ENCODE peak calls at places on chromosomes 5 and 9, in four cellular contexts. One of them, this sample, is unnamed.

GRCh38 chr9:127741831-127742434 is 6.8 kb upstream of the TOR2A start:
- DNase-seq in dorsolateral prefrontal cortex: peak; percentile 79
- DNase-seq in GM10248: no peak
- DNase-seq in type B pancreatic cell: no peak
- DNase-seq in this sample: no peak

GRCh38 chr9:68844623-68845612 is 139.9 kb downstream of the PIP5K1B start:
- DNase-seq in dorsolateral prefrontal cortex: peak; percentile 74
- DNase-seq in GM10248: peak; percentile 43
- DNase-seq in type B pancreatic cell: no peak
- DNase-seq in this sample: no peak

GRCh38 chr9:6673326-6674025 is 27.9 kb upstream of the GLDC start:
- DNase-seq in dorsolateral prefrontal cortex: no peak
- DNase-seq in type B pancreatic cell: no peak
- DNase-seq in GM10248: no peak
- DNase-seq in this sample: no peak

GRCh38 chr9:265209-265900 is 50.7 kb downstream of the DOCK8 start:
- DNase-seq in GM10248: no peak
- DNase-seq in dorsolateral prefrontal cortex: no peak
- DNase-seq in type B pancreatic cell: no peak
- DNase-seq in this sample: no peak

GRCh38 chr9:110464321-110464720 is 115.2 kb downstream of the SVEP1 start:
- DNase-seq in GM10248: no peak
- DNase-seq in type B pancreatic cell: no peak
- DNase-seq in dorsolateral prefrontal cortex: no peak
- DNase-seq in this sample: no peak

GRCh38 chr5:78050888-78051287 is 243.6 kb downstream of the AP3B1 start:
- DNase-seq in GM10248: no peak
- DNase-seq in type B pancreatic cell: no peak
- DNase-seq in dorsolateral prefrontal cortex: no peak
- DNase-seq in this sample: no peak

GRCh38 chr9:125586173-125586512 is 120.9 kb downstream of the MAPKAP1 start:
- DNase-seq in dorsolateral prefrontal cortex: no peak
- DNase-seq in type B pancreatic cell: no peak
- DNase-seq in GM10248: no peak
- DNase-seq in this sample: no peak

GRCh38 chr5:175542232-175542965 is 64.0 kb downstream of the SFXN1 start:
- DNase-seq in dorsolateral prefrontal cortex: no peak
- DNase-seq in type B pancreatic cell: no peak
- DNase-seq in GM10248: no peak
- DNase-seq in this sample: no peak

GRCh38 chr5:1782385-1783213 is 17.0 kb downstream of the MRPL36 start:
- DNase-seq in type B pancreatic cell: no peak
- DNase-seq in GM10248: no peak
- DNase-seq in dorsolateral prefrontal cortex: no peak
- DNase-seq in this sample: no peak

GRCh38 chr9:35960029-35960655 is 2.2 kb upstream of the OR2S2 start:
- DNase-seq in type B pancreatic cell: no peak
- DNase-seq in dorsolateral prefrontal cortex: peak; percentile 62
- DNase-seq in GM10248: no peak
- DNase-seq in this sample: no peak

GRCh38 chr9:114409103-114409780 is 21.5 kb upstream of the AKNA start:
- DNase-seq in dorsolateral prefrontal cortex: no peak
- DNase-seq in type B pancreatic cell: no peak
- DNase-seq in GM10248: no peak
- DNase-seq in this sample: no peak

GRCh38 chr5:55110156-55110680 is 7.8 kb downstream of the GZMA start:
- DNase-seq in dorsolateral prefrontal cortex: no peak
- DNase-seq in type B pancreatic cell: no peak
- DNase-seq in GM10248: no peak
- DNase-seq in this sample: no peak

GRCh38 chr5:35302544-35302943 is 72.3 kb upstream of the PRLR start:
- DNase-seq in type B pancreatic cell: no peak
- DNase-seq in dorsolateral prefrontal cortex: no peak
- DNase-seq in GM10248: peak; percentile 33
- DNase-seq in this sample: no peak

GRCh38 chr9:133171161-133171955 is 7.6 kb upstream of the GBGT1 start:
- DNase-seq in type B pancreatic cell: no peak
- DNase-seq in GM10248: peak; percentile 19
- DNase-seq in dorsolateral prefrontal cortex: no peak
- DNase-seq in this sample: no peak

GRCh38 chr5:39584921-39585320 is 160.1 kb upstream of the DAB2 start:
- DNase-seq in GM10248: no peak
- DNase-seq in dorsolateral prefrontal cortex: no peak
- DNase-seq in type B pancreatic cell: no peak
- DNase-seq in this sample: no peak

GRCh38 chr5:393846-394275 is 49.1 kb upstream of the EXOC3 start:
- DNase-seq in type B pancreatic cell: peak; percentile 57
- DNase-seq in GM10248: no peak
- DNase-seq in dorsolateral prefrontal cortex: no peak
- DNase-seq in this sample: peak; percentile 70

GRCh38 chr9:120152295-120152694 is 427.7 kb downstream of the CDK5RAP2 start:
- DNase-seq in GM10248: no peak
- DNase-seq in type B pancreatic cell: no peak
- DNase-seq in dorsolateral prefrontal cortex: no peak
- DNase-seq in this sample: no peak

GRCh38 chr9:8394341-8394740 is 594.8 kb upstream of the DMAC1 start:
- DNase-seq in type B pancreatic cell: no peak
- DNase-seq in dorsolateral prefrontal cortex: no peak
- DNase-seq in GM10248: no peak
- DNase-seq in this sample: no peak

GRCh38 chr9:16611969-16612368 is 258.5 kb downstream of the BNC2 start:
- DNase-seq in type B pancreatic cell: no peak
- DNase-seq in dorsolateral prefrontal cortex: no peak
- DNase-seq in GM10248: no peak
- DNase-seq in this sample: no peak

GRCh38 chr5:61659221-61659696 is 327.2 kb downstream of the ZSWIM6 start:
- DNase-seq in dorsolateral prefrontal cortex: no peak
- DNase-seq in GM10248: no peak
- DNase-seq in type B pancreatic cell: no peak
- DNase-seq in this sample: no peak

GRCh38 chr5:178291969-178292825 is 59.6 kb upstream of the PHYKPL start:
- DNase-seq in type B pancreatic cell: no peak
- DNase-seq in dorsolateral prefrontal cortex: no peak
- DNase-seq in GM10248: no peak
- DNase-seq in this sample: no peak

GRCh38 chr5:109619024-109619460 is 70.7 kb upstream of the MAN2A1 start:
- DNase-seq in dorsolateral prefrontal cortex: no peak
- DNase-seq in GM10248: no peak
- DNase-seq in type B pancreatic cell: no peak
- DNase-seq in this sample: no peak

GRCh38 chr9:3296536-3296935 is 229.3 kb downstream of the RFX3 start:
- DNase-seq in GM10248: no peak
- DNase-seq in dorsolateral prefrontal cortex: no peak
- DNase-seq in type B pancreatic cell: no peak
- DNase-seq in this sample: no peak

GRCh38 chr5:153713913-153714312 is 223.4 kb downstream of the GRIA1 start:
- DNase-seq in type B pancreatic cell: no peak
- DNase-seq in GM10248: no peak
- DNase-seq in dorsolateral prefrontal cortex: no peak
- DNase-seq in this sample: no peak

GRCh38 chr9:2613730-2614271 is 7.8 kb upstream of the VLDLR start:
- DNase-seq in type B pancreatic cell: no peak
- DNase-seq in dorsolateral prefrontal cortex: no peak
- DNase-seq in GM10248: no peak
- DNase-seq in this sample: no peak

GRCh38 chr9:9117866-9118265 is 1318.3 kb upstream of the DMAC1 start:
- DNase-seq in dorsolateral prefrontal cortex: no peak
- DNase-seq in type B pancreatic cell: no peak
- DNase-seq in GM10248: no peak
- DNase-seq in this sample: no peak

GRCh38 chr5:83703059-83703458 is 17.6 kb downstream of the HAPLN1 start:
- DNase-seq in type B pancreatic cell: no peak
- DNase-seq in dorsolateral prefrontal cortex: no peak
- DNase-seq in GM10248: no peak
- DNase-seq in this sample: no peak

GRCh38 chr5:148928141-148928540 is 101.7 kb downstream of the ADRB2 start:
- DNase-seq in dorsolateral prefrontal cortex: no peak
- DNase-seq in type B pancreatic cell: no peak
- DNase-seq in GM10248: no peak
- DNase-seq in this sample: no peak

GRCh38 chr9:109806506-109807115 is 26.6 kb downstream of the PALM2AKAP2 start:
- DNase-seq in dorsolateral prefrontal cortex: no peak
- DNase-seq in type B pancreatic cell: no peak
- DNase-seq in GM10248: no peak
- DNase-seq in this sample: no peak

GRCh38 chr9:21477466-21477865 is 4.6 kb downstream of the IFNE start:
- DNase-seq in GM10248: no peak
- DNase-seq in type B pancreatic cell: no peak
- DNase-seq in dorsolateral prefrontal cortex: no peak
- DNase-seq in this sample: no peak

GRCh38 chr9:21470126-21470525 is 12.0 kb downstream of the IFNE start:
- DNase-seq in dorsolateral prefrontal cortex: no peak
- DNase-seq in type B pancreatic cell: no peak
- DNase-seq in GM10248: no peak
- DNase-seq in this sample: no peak

GRCh38 chr9:21479152-21479702 is 2.9 kb downstream of the IFNE start:
- DNase-seq in dorsolateral prefrontal cortex: no peak
- DNase-seq in GM10248: no peak
- DNase-seq in type B pancreatic cell: no peak
- DNase-seq in this sample: no peak

GRCh38 chr9:21473236-21473635 is 8.9 kb downstream of the IFNE start:
- DNase-seq in dorsolateral prefrontal cortex: no peak
- DNase-seq in GM10248: no peak
- DNase-seq in type B pancreatic cell: no peak
- DNase-seq in this sample: no peak
- TF ChIP-seq CTCF in dorsolateral prefrontal cortex: no peak
- TF ChIP-seq CTCF in GM10248: no peak
- TF ChIP-seq CTCF in type B pancreatic cell: peak; percentile 18
- TF ChIP-seq CTCF in this sample: peak; percentile 11

GRCh38 chr9:97318433-97318832 is 11.0 kb downstream of the CCDC180 start:
- DNase-seq in GM10248: no peak
- DNase-seq in type B pancreatic cell: no peak
- DNase-seq in dorsolateral prefrontal cortex: no peak
- DNase-seq in this sample: no peak

GRCh38 chr9:97321251-97321650 is 13.8 kb downstream of the CCDC180 start:
- DNase-seq in dorsolateral prefrontal cortex: no peak
- DNase-seq in GM10248: no peak
- DNase-seq in type B pancreatic cell: no peak
- DNase-seq in this sample: no peak

GRCh38 chr9:97319380-97319779 is 11.9 kb downstream of the CCDC180 start:
- DNase-seq in GM10248: no peak
- DNase-seq in dorsolateral prefrontal cortex: no peak
- DNase-seq in type B pancreatic cell: no peak
- DNase-seq in this sample: no peak

GRCh38 chr9:97321681-97322080 is 14.2 kb downstream of the CCDC180 start:
- DNase-seq in type B pancreatic cell: no peak
- DNase-seq in GM10248: no peak
- DNase-seq in dorsolateral prefrontal cortex: no peak
- DNase-seq in this sample: no peak

DNA sequence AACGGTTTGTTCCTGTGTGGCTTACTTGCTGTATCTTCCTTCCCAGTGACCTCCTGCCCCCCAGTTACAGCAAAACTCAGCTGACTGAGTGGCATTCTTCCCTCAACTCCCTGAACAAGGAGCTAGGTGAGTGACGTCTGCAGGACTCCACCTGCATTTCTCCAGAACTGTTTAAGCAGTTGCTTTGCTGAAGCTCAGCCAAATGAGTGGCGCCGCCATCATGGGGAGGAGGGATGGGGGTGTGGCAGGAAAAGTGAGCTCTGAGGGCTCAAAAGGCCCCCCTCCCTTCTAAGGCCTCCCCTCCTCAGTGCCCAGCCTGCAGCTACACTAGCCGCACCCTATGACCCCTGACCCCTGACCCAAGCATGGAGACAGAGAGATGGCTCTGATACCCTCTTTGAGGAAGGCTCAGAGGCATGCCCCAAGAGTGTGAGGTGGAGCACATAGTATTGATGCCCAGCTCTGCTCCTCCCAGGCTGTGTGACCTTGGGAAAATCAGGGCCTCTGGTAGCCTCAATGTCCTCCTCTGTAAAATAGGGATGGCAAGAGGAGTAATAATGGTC is 12.7 kb downstream of the CCDC180 start:
- DNase-seq in GM10248: no peak
- DNase-seq in type B pancreatic cell: no peak
- DNase-seq in dorsolateral prefrontal cortex: no peak
- DNase-seq in this sample: no peak
- TF ChIP-seq CTCF in GM10248: no peak
- TF ChIP-seq CTCF in type B pancreatic cell: no peak
- TF ChIP-seq CTCF in dorsolateral prefrontal cortex: no peak
- TF ChIP-seq CTCF in this sample: no peak

GRCh38 chr9:87587356-87587745 is 89.7 kb downstream of the DAPK1 start:
- DNase-seq in type B pancreatic cell: no peak
- DNase-seq in dorsolateral prefrontal cortex: no peak
- DNase-seq in GM10248: no peak
- DNase-seq in this sample: no peak
- TF ChIP-seq CTCF in type B pancreatic cell: no peak
- TF ChIP-seq CTCF in dorsolateral prefrontal cortex: no peak
- TF ChIP-seq CTCF in GM10248: no peak
- TF ChIP-seq CTCF in this sample: no peak

GRCh38 chr9:99819123-99819483 is 2.6 kb upstream of the NR4A3 start:
- DNase-seq in type B pancreatic cell: no peak
- DNase-seq in GM10248: no peak
- DNase-seq in dorsolateral prefrontal cortex: no peak
- DNase-seq in this sample: no peak

GRCh38 chr9:99820330-99821186 is 1.1 kb upstream of the NR4A3 start:
- DNase-seq in type B pancreatic cell: no peak
- DNase-seq in GM10248: peak; percentile 52
- DNase-seq in dorsolateral prefrontal cortex: peak; percentile 67
- DNase-seq in this sample: no peak

GRCh38 chr9:99818439-99818992 is 3.2 kb upstream of the NR4A3 start:
- DNase-seq in type B pancreatic cell: no peak
- DNase-seq in GM10248: no peak
- DNase-seq in dorsolateral prefrontal cortex: no peak
- DNase-seq in this sample: no peak

GRCh38 chr9:99821187-99822095 is at the start of gene NR4A3:
- DNase-seq in GM10248: peak; percentile 77
- DNase-seq in dorsolateral prefrontal cortex: peak; percentile 97
- DNase-seq in type B pancreatic cell: peak; percentile 91
- DNase-seq in this sample: peak; percentile 94

DNA sequence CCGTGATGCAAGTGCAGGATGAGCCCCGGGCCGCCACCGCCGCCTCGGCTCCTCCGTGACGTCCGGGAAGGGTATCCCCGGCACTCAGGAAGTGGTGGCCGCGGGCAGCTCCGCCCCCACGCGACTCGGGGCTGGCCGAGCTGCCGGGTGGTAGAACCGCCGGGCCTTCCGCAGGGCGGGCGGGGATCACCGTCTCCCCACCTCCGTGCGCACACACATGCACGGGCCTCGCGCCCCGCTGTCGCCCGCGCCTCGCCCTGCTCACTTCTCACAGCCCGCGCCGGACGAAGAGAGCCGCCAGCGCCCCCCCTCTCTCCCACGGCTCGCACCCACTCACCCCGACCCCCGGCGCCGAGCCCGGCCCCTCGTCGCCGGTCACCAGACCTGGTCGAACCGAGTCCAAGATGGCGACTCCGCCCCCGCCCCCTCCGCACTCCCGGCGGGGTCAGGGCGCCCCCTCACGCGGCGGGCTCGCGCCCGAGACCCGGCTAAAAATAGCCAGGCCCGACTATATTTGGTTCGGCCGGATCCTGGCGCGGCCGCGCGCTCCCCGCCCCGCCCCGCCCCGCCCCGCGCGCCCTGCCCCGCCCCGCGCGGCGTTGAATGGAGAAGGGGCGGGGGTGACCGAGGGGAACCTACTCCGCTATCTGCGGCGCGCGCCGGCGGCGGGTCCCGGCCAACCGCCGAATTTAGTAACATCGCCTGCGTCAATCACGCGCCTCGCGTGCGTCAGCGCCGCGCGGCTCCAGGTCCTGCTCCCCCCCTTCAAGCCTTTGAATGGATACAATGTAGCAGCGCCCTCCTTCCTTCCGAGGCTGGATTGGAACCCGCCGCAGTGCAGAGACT is 2.0 kb upstream of the NR4A3 start:
- DNase-seq in GM10248: peak; percentile 89
- DNase-seq in type B pancreatic cell: peak; percentile 94
- DNase-seq in dorsolateral prefrontal cortex: peak; percentile 92
- DNase-seq in this sample: peak; percentile 98
- TF ChIP-seq CTCF in GM10248: peak; percentile 15
- TF ChIP-seq CTCF in type B pancreatic cell: no peak
- TF ChIP-seq CTCF in dorsolateral prefrontal cortex: no peak
- TF ChIP-seq CTCF in this sample: peak; percentile 29

This sample was measured in osteocyte.